ENCODE peak calls at places on chromosomes 5 and 9, in eight cellular contexts. N is A549; D is stimulated activated effector memory CD8-positive, alpha-beta T cell treated with anti-CD3 and anti-CD28 coated beads, Interleukin-12 subunit alpha, Interleukin-12 subunit beta, amount 100 ng/mL, for 72 hours; S is fibroblast of the conjunctiva; H is AG20443; Z is mesendoderm; E is CD8-positive, alpha-beta memory T cell; G is activated B cell treated with CpG ODN at 0.5 μM for 24 hours. V is an unnamed sample.

GRCh38 chr5:93899026-93899600 is 157.7 kb upstream of the POU5F2 start:
- DNase-seq in E (no peak), S (no peak), Z (peak), H (no peak), D (no peak), G (no peak), N (peak), V (peak)

GRCh38 chr5:10505517-10506095 is 58.3 kb upstream of the ANKRD33B start:
- DNase-seq in E (no peak), G (no peak), S (no peak), H (no peak), N (no peak), Z (no peak), D (no peak), V (peak)

GRCh38 chr5:103207653-103208052 is 50.9 kb upstream of the MACIR start:
- DNase-seq in N (no peak), Z (no peak), E (no peak), S (no peak), G (no peak), D (no peak), H (no peak), V (peak)

GRCh38 chr5:74500037-74500917 is 140.3 kb downstream of the ENC1 start:
- DNase-seq in E (no peak), N (no peak), Z (peak), S (no peak), H (no peak), G (no peak), D (no peak), V (no peak)

GRCh38 chr9:114811301-114811700 is 5.5 kb upstream of the TNFSF15 start:
- DNase-seq in S (no peak), D (no peak), E (no peak), H (no peak), G (no peak), N (no peak), Z (no peak), V (no peak)

GRCh38 chr9:83669067-83669466 is 38.7 kb downstream of the UBQLN1 start:
- DNase-seq in H (no peak), G (no peak), N (no peak), D (no peak), E (no peak), S (no peak), Z (no peak), V (no peak)

GRCh38 chr5:112420111-112420864 is 1.2 kb upstream of the EPB41L4A start:
- DNase-seq in Z (peak), G (peak), H (peak), D (peak), N (peak), S (peak), E (no peak), V (peak)

GRCh38 chr5:139566611-139567010 is 5.5 kb downstream of the UBE2D2 start:
- DNase-seq in E (no peak), D (no peak), N (no peak), Z (no peak), G (no peak), S (no peak), H (peak), V (no peak)

GRCh38 chr5:172834570-172835245 is 657 bp downstream of the ERGIC1 start:
- DNase-seq in Z (peak), D (peak), G (no peak), E (no peak), H (peak), N (no peak), S (no peak), V (no peak)

GRCh38 chr9:110125763-110126351 is 82.1 kb downstream of the C9orf152 start:
- DNase-seq in D (no peak), S (no peak), N (no peak), G (no peak), H (no peak), E (no peak), Z (no peak), V (no peak)

GRCh38 chr9:101533334-101534187 is at the start of gene RNF20:
- DNase-seq in H (peak), E (peak), D (peak), N (peak), S (peak), G (peak), Z (peak), V (peak)

GRCh38 chr5:149962040-149962439 is 1.5 kb downstream of the SLC26A2 start:
- DNase-seq in S (peak), Z (peak), G (no peak), E (no peak), D (peak), N (peak), H (peak), V (peak)

GRCh38 chr5:107532182-107532878 is 138.4 kb downstream of the EFNA5 start:
- DNase-seq in H (no peak), Z (no peak), N (no peak), D (no peak), E (no peak), G (no peak), S (no peak), V (no peak)

GRCh38 chr5:68229416-68229815 is 13.9 kb downstream of the PIK3R1 start:
- DNase-seq in Z (no peak), N (no peak), G (no peak), D (no peak), S (no peak), H (no peak), E (no peak), V (no peak)

GRCh38 chr5:107739661-107740060 is 68.9 kb upstream of the EFNA5 start:
- DNase-seq in D (no peak), N (no peak), G (no peak), E (no peak), S (no peak), Z (no peak), H (no peak), V (peak)

GRCh38 chr5:143448518-143448917 is 45.0 kb upstream of the NR3C1 start:
- DNase-seq in E (no peak), Z (no peak), S (no peak), D (no peak), H (no peak), G (no peak), N (no peak), V (peak)

GRCh38 chr9:86600291-86600690 is 246.1 kb upstream of the TUT7 start:
- DNase-seq in S (no peak), H (no peak), D (no peak), E (no peak), N (no peak), G (no peak), Z (peak), V (no peak)